ENCODE peak calls at places on chromosomes 5 and 9, in five cellular contexts. H is Peyer's patch; J is stomach; W is IMR-90; Q is CD8-positive, alpha-beta T cell. X is an unnamed sample.
A peak's percentile ranks its signal among the peaks of the same experiment; 100 is the strongest.

GRCh38 chr5:53110156-53110555 is 599 bp upstream of the MOCS2 start:
- DNase-seq in H (no peak), J (no peak), Q (no peak), W (no peak), X (no peak)

GRCh38 chr9:91567642-91568274 is 144.1 kb upstream of the NFIL3 start:
- DNase-seq in J (no peak), H (no peak), W (no peak), Q (no peak), X (no peak)

GRCh38 chr5:67249590-67249895 is 52.9 kb upstream of the CD180 start:
- DNase-seq in Q (no peak), W (no peak), J (no peak), H (no peak), X (no peak)

GRCh38 chr5:82924990-82925385 is 152.2 kb downstream of the TMEM167A start:
- DNase-seq in Q (no peak), W (no peak), J (no peak), H (no peak), X (no peak)

GRCh38 chr9:114396558-114397218 is 8.9 kb upstream of the AKNA start:
- DNase-seq in J (no peak), Q (no peak), H (no peak), W (peak; percentile 86), X (no peak)

GRCh38 chr5:6201626-6202025 is 176.7 kb downstream of the MED10 start:
- DNase-seq in Q (no peak), J (no peak), H (no peak), W (no peak), X (no peak)

GRCh38 chr9:93513606-93514005 is 60.2 kb upstream of the FAM120AOS start:
- DNase-seq in J (no peak), W (no peak), Q (no peak), H (no peak), X (no peak)

GRCh38 chr5:10251409-10251808 is 1.3 kb downstream of the CCT5 start:
- DNase-seq in H (no peak), W (no peak), J (no peak), Q (no peak), X (no peak)

GRCh38 chr9:124897570-124898460 is 35.9 kb downstream of the ARPC5L start:
- DNase-seq in Q (no peak), W (peak; percentile 52), H (no peak), J (no peak), X (no peak)

GRCh38 chr5:120882042-120882775 is 418.1 kb downstream of the PRR16 start:
- DNase-seq in J (no peak), Q (no peak), H (no peak), W (no peak), X (no peak)

GRCh38 chr9:133954862-133955529 is 37.1 kb downstream of the VAV2 start:
- DNase-seq in H (peak; percentile 74), Q (no peak), J (no peak), W (no peak), X (no peak)

GRCh38 chr9:93594041-93594756 is 17.8 kb downstream of the PHF2 start:
- DNase-seq in H (peak; percentile 9), Q (no peak), J (no peak), W (no peak), X (no peak)

GRCh38 chr5:32585446-32586250 is at the start of gene SUB1:
- DNase-seq in Q (peak; percentile 95), H (peak; percentile 96), W (peak; percentile 90), J (peak; percentile 95), X (peak; percentile 88)

GRCh38 chr5:32584651-32585050 is 706 bp upstream of the SUB1 start:
- DNase-seq in J (no peak), W (no peak), H (no peak), Q (no peak), X (no peak)

GRCh38 chr5:32585122-32585445 is 273 bp upstream of the SUB1 start:
- DNase-seq in W (no peak), H (no peak), Q (no peak), J (no peak), X (no peak)

GRCh38 chr5:32587067-32587551 is 1.8 kb downstream of the SUB1 start:
- DNase-seq in H (no peak), W (no peak), Q (no peak), J (no peak), X (no peak)

DNA sequence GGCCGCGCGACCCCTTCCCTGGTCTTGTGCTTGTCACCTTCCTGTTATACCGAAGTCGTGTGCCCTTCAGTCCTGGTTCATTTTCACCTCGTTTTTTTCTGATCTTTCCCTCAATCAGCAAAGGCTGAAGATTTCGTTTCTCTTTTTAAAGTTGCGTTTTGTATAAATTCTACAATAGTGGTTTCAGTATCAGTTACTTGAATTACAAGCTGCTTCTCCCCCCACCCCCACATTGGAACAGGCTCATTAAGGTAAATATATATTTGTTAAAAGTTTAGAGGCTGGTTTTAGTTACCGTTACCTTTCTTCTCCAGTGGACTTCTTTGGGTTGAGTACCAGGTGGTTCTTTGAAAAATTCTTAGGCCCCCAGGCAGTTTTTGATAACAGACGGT is 890 bp downstream of the SUB1 start:
- DNase-seq in W (no peak), J (no peak), H (no peak), Q (no peak), X (no peak)
- H3K4me1 ChIP-seq in W (peaks cover 4% of the 10 kb centered on the region), J (peaks cover 68% of the 10 kb centered on the region), H (peaks cover 8% of the 10 kb centered on the region), Q (peaks cover 33% of the 10 kb centered on the region), X (peaks cover 27% of the 10 kb centered on the region)

GRCh38 chr5:93221-93980 is 1.4 kb downstream of the PLEKHG4B start:
- DNase-seq in J (no peak), W (no peak), H (no peak), Q (no peak), X (no peak)
- H3K4me1 ChIP-seq in J (peaks cover 11% of the 10 kb centered on the region), W (no peaks in the 10 kb centered on the region), H (no peaks in the 10 kb centered on the region), Q (no peaks in the 10 kb centered on the region), X (peaks cover 3% of the 10 kb centered on the region)

DNA sequence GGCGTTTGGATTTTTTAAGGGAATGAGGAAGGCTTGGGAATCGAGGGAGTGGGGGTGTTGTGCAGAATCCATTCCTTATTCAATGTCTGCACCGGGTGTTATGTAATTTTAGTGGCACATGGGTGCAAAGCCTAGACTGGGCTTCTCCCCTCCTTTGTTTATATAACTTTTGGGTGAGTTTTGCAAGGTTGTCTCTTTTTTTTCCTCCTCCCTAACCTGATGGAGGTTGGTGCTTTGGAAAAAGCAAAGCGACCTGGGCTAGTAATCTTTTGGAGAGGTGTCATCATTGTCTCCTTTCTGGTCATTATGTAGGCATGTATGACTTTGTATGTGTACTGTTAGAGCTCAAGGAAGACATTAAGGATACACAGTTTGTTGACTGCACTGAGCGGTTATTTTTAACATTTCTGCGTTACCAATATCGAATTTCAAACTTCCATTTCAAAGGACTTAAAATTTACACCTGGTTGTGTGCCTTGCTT is 3.1 kb downstream of the SMARCA2 start:
- DNase-seq in H (no peak), W (no peak), Q (no peak), J (no peak), X (no peak)
- H3K4me1 ChIP-seq in H (no peaks in the 10 kb centered on the region), W (peaks cover 5% of the 10 kb centered on the region), Q (peaks cover 51% of the 10 kb centered on the region), J (peaks cover 63% of the 10 kb centered on the region), X (peaks cover 39% of the 10 kb centered on the region)

GRCh38 chr9:126316085-126316655 is 10.5 kb upstream of the MVB12B start:
- DNase-seq in J (no peak), Q (no peak), H (no peak), W (no peak), X (no peak)
- H3K4me1 ChIP-seq in J (no peaks in the 10 kb centered on the region), Q (peaks cover 3% of the 10 kb centered on the region), H (no peaks in the 10 kb centered on the region), W (no peaks in the 10 kb centered on the region), X (no peaks in the 10 kb centered on the region)

GRCh38 chr5:149831492-149831891 is 101.4 kb downstream of the PPARGC1B start:
- DNase-seq in W (peak; percentile 37), Q (no peak), J (no peak), H (no peak), X (no peak)

GRCh38 chr5:149833116-149833827 is 103.2 kb downstream of the PPARGC1B start:
- DNase-seq in Q (no peak), J (no peak), W (no peak), H (no peak), X (no peak)

GRCh38 chr5:149832636-149833035 is 102.5 kb downstream of the PPARGC1B start:
- DNase-seq in Q (no peak), J (no peak), H (no peak), W (no peak), X (no peak)

GRCh38 chr5:149836451-149837139 is 106.5 kb downstream of the PPARGC1B start:
- DNase-seq in J (no peak), H (no peak), W (no peak), Q (no peak), X (no peak)

DNA sequence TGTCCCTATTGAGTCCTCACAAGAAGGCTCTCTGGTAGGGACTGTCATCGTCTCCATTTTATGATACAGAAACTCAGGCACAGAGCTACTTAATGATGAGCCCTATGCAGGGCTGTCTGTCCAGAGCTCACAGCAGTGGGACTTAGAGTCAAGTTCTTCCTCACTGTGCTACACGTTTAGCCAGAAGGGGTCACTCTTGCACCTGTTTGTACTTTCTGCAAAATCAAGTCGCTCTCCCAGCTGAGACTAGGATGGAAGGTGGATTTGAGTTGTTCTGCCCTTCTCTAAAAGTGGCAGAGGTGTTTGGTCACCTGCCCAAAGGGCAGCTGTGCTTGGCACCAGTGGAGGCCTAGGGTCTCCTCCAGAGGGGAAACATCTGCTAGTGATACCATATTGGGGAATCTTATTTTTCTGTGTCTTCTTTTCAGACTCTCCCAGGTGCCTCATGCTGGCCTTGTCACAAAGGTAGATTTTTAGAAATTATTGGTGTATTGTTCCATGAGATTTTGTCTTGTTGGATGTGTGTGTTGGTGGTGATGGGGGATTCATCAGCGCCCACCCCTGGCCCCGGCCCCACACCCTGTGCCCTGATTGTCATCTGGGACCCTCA is 104.2 kb downstream of the PPARGC1B start:
- DNase-seq in W (peak; percentile 91), H (peak; percentile 31), Q (peak; percentile 43), J (peak; percentile 61), X (no peak)
- H3K4me1 ChIP-seq in W (no peaks in the 10 kb centered on the region), H (no peaks in the 10 kb centered on the region), Q (no peaks in the 10 kb centered on the region), J (peaks cover 6% of the 10 kb centered on the region), X (no peaks in the 10 kb centered on the region)

DNA sequence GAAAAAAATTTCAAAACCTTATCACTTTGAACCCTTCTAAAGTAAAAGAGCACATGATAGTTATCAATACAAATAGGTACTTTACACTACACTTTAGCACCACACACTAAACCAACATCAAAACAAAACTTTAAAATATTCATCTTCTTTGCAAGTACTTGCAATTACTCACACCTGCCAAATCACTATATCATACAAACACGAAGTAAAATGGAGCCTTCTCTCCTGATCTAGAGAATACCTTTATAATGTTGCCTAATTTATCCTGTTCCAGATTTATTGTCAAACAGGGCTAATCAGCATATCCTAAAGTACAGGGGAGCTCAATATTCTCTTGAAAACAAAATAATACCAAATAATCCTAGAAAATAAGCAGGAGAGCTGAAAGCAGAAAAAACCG is 3.0 kb downstream of the RNF145 start:
- DNase-seq in J (no peak), H (no peak), Q (no peak), W (peak; percentile 7), X (no peak)
- H3K4me1 ChIP-seq in J (peaks cover 76% of the 10 kb centered on the region), H (peaks cover 4% of the 10 kb centered on the region), Q (peaks cover 58% of the 10 kb centered on the region), W (peaks cover 11% of the 10 kb centered on the region), X (peaks cover 23% of the 10 kb centered on the region)

GRCh38 chr5:86108825-86109224 is 508.9 kb upstream of the COX7C start:
- DNase-seq in W (no peak), J (no peak), H (no peak), Q (no peak), X (no peak)

GRCh38 chr5:86115164-86115563 is 502.6 kb upstream of the COX7C start:
- DNase-seq in H (no peak), W (no peak), J (no peak), Q (no peak), X (no peak)

DNA sequence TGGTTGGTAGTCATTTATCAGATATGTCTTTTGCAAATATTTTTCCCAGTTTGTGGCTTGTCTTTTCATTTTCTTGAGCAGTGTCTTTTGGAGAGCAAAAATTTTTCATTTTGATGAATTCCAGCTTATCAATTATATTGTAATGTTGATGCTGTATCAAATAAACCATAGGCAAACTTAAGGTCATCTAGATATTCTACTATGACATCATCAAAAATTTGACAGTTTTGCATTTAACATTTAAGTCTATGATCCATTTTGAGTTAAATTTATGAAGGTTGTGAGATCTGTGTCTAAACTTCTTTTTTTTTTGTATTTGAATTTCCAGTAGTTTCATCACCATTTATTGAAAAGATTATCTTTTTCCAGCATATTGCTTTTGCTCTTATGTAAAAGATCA is 505.5 kb upstream of the COX7C start:
- DNase-seq in J (no peak), Q (no peak), H (no peak), W (no peak), X (no peak)
- H3K4me1 ChIP-seq in J (no peaks in the 10 kb centered on the region), Q (no peaks in the 10 kb centered on the region), H (no peaks in the 10 kb centered on the region), W (no peaks in the 10 kb centered on the region), X (no peaks in the 10 kb centered on the region)

X was measured in effector memory CD4-positive, alpha-beta T cell.